ENCODE peak calls at places on chromosomes 1 and 21, in eight cellular contexts. A, U, E, P, T, X, H and M are unnamed samples. For H3K27me3, the result is how much of the 10 kb centered on the place peaks cover.

GRCh38 chr1:12173631-12174121 is 6.9 kb downstream of the TNFRSF1B start:
- DNase-seq in A (peak), U (no peak), T (peak), E (no peak), H (peak), X (no peak), P (peak), M (peak)

GRCh38 chr1:186735463-186735862 is 55.2 kb upstream of the PTGS2 start:
- DNase-seq in P (peak), E (no peak), X (no peak), T (no peak), A (no peak), U (no peak), H (no peak), M (no peak)

GRCh38 chr21:33212159-33212851 is 17.4 kb upstream of the IFNAR2 start:
- DNase-seq in P (peak), T (no peak), U (no peak), X (peak), A (peak), H (no peak), E (peak), M (no peak)

GRCh38 chr1:172640146-172640545 is 18.8 kb upstream of the FASLG start:
- DNase-seq in X (no peak), U (no peak), A (no peak), H (no peak), P (peak), E (no peak), T (no peak), M (no peak)

GRCh38 chr1:79193211-79194079 is 186.9 kb upstream of the ADGRL4 start:
- DNase-seq in H (no peak), P (peak), X (no peak), U (no peak), T (no peak), A (no peak), E (no peak), M (no peak)

GRCh38 chr1:191290441-191290840 is 812.8 kb upstream of the BRINP3 start:
- DNase-seq in T (no peak), X (no peak), H (no peak), P (no peak), U (no peak), E (no peak), A (no peak), M (no peak)

GRCh38 chr1:88061106-88061829 is 622.8 kb upstream of the PKN2 start:
- DNase-seq in T (no peak), X (no peak), E (peak), P (peak), A (peak), U (no peak), H (no peak), M (no peak)

GRCh38 chr21:42631142-42631541 is 22.3 kb upstream of the PDE9A start:
- DNase-seq in T (no peak), A (no peak), E (no peak), X (no peak), H (no peak), P (no peak), U (no peak), M (no peak)

GRCh38 chr1:168484083-168484482 is 59.7 kb downstream of the XCL2 start:
- DNase-seq in X (no peak), E (no peak), U (no peak), A (no peak), T (no peak), P (no peak), H (no peak), M (no peak)

GRCh38 chr1:223712856-223713494 is 636 bp downstream of the CAPN2 start:
- DNase-seq in T (no peak), U (peak), H (peak), P (no peak), X (no peak), A (no peak), E (peak), M (no peak)

GRCh38 chr21:36688324-36688723 is 10.6 kb upstream of the SIM2 start:
- DNase-seq in P (no peak), A (no peak), T (no peak), X (no peak), H (no peak), E (no peak), U (no peak), M (no peak)
- H3K27me3 ChIP-seq in P (half or more), A (under half), T (half or more), X (under half), H (half or more), E (half or more), U (half or more), M (under half)

DNA sequence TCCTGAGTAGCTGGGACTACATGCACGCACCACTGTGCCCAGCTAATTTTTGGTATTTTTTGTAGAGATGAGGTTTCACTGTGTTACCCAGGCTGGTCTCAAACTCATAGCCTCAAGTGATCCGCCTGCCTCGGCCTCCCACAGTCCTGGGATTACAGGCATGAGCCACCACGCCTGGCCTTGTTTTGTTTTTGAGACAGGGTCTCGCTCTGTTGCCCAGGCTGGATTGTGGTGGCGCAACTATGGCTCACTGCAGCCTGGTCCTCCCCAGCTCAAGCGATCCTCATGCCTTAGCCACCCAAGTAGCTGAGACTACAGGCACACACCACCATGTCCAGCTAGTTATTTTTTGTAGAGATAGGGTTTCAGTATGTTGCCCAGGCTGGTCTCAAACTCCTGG is 26.0 kb downstream of the PARK7 start:
- DNase-seq in X (no peak), P (no peak), T (no peak), A (no peak), H (no peak), E (no peak), U (no peak), M (no peak)
- H3K27ac ChIP-seq in X (no peak), P (no peak), T (no peak), A (no peak), H (no peak), E (no peak), U (no peak), M (no peak)

DNA sequence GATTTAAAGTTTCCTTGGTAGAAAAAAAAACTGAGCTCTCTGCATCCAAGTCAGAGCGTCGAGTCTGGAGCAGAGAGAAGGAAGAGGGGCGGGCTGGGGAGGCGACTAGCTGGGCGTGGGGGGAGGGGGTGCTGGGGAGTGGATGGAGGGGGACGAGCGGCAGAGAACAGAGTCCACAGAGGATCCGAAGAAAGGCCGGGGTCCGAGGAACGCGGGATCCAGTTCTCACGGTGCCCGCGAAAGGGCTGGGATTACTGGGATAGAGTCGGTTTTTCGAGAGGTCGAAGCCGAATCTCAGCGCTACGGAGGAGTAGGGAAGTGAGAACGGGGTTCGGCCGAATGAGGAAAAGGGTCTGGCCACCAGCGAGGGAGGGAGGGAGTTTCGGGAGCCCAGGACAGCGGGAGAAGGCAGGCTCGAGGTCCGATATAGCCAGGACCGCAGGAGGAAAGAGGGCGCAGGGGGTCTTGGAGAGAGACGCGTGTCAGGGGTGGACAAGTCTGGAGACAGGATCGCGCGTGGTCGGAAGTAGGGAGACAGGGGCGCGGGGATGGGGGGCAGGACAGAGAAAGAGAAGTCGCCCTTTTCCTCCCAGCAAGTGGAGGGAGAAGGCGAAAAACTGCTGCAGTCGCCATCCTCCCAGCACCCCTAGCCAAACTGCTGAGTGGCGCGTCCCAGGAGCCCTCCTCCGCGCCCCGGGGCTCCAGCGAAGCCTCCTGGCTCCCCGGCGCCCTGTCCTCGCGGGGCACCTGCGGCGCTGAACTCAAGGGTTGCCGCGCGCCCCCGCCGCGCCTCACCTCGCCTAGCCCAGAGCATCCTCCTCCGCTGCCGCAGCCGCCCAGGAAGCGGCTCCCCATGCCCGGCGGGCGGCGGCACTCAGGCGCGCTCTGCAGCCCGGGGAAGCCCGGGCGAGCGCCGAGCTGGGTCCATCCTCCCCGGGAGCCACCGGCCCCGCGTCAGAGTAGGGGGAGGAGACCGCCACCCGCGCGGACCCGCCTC is at the start of gene DAB1:
- DNase-seq in U (no peak), X (no peak), H (no peak), E (peak), T (no peak), P (peak), A (peak), M (no peak)
- H3K27me3 ChIP-seq in U (half or more), X (under half), H (half or more), E (under half), T (half or more), P (under half), A (under half), M (under half)

GRCh38 chr1:192862271-192862670 is 53.4 kb downstream of the RGS2 start:
- DNase-seq in T (no peak), U (no peak), E (no peak), P (no peak), H (no peak), X (no peak), A (no peak), M (no peak)
- H3K27ac ChIP-seq in T (no peak), U (no peak), E (no peak), P (no peak), H (no peak), X (no peak), A (no peak), M (no peak)

GRCh38 chr21:34887729-34888568 is 161.2 kb downstream of the RUNX1 start:
- DNase-seq in E (peak), P (peak), U (peak), X (peak), H (peak), A (peak), T (peak), M (peak)
- H3K27me3 ChIP-seq in E (half or more), P (under half), U (half or more), X (under half), H (half or more), A (under half), T (under half), M (under half)

DNA sequence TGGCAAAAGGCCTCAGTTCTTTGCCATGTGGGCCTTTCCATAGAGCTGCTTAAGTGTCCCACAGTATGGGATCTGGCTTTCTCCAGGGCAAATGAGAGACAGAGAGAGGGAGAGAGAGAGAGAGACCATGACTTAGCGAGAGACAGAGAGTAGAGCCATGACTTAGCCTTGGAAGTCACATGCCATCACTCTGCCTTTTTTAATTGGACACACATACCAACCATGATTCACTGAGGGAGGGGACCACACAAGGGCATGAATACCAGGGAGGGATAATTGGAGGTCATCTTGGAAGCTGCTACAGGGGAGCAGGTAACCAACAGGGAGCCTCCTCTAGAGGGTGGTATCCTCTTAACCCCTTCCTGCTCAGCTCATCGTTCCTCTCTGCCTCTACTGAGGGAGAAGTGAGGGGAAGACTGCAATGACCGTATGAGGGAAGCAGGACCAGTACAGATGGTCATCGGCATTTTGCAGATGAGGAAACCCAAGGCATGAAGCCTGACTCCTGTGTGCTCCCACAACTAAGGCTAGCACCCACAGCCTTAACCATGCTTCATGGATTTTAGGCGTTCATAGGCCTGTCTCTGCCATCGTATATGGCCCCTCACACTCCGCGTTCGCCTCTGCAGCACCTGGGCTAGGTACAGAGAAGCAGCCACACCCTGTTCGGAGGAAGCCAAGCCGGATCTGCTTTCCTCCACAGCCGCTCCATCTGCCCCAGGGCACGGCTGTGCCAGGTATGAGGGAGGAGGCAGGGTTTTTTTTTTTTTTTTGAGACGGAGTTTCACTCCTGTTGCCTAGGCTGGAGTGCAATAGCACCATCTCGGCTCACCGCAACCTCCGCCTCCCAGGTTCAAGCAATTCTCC is 38.6 kb downstream of the MEF2D start:
- DNase-seq in P (no peak), E (no peak), H (no peak), A (no peak), U (no peak), T (no peak), X (no peak), M (no peak)
- H3K27ac ChIP-seq in P (no peak), E (no peak), H (peak), A (no peak), U (no peak), T (no peak), X (peak), M (no peak)